ENCODE peak calls at places on chromosomes 11 and 22, in eight cellular contexts. W is activated CD8-positive, alpha-beta memory T cell treated with anti-CD3 and anti-CD28 coated beads for 24 hours; J is activated CD4-positive, alpha-beta T cell treated with anti-CD3 and anti-CD28 coated beads for 48 hours; L is left cardiac atrium; P is AG10803; T is MM.1S; V is NCI-H345; Q is endothelial cell. A is an unnamed sample.

GRCh38 chr22:24992946-24993345 is 40.4 kb downstream of the KIAA1671 start:
- DNase-seq in W (no peak), L (no peak), T (no peak), V (no peak), Q (no peak), P (no peak), J (no peak), A (no peak)

GRCh38 chr11:129643031-129643721 is 172.5 kb upstream of the TMEM45B start:
- DNase-seq in P (peak), T (no peak), Q (no peak), L (no peak), W (no peak), V (no peak), J (peak), A (peak)

GRCh38 chr22:43636086-43636485 is 176.0 kb downstream of the EFCAB6 start:
- DNase-seq in W (no peak), V (no peak), Q (no peak), P (no peak), T (no peak), J (no peak), L (no peak), A (no peak)

GRCh38 chr22:23780146-23780748 is 6.5 kb upstream of the SMARCB1 start:
- DNase-seq in Q (no peak), J (no peak), T (no peak), W (no peak), L (no peak), P (no peak), V (no peak), A (no peak)

GRCh38 chr11:126129681-126130671 is 67.3 kb upstream of the CDON start:
- DNase-seq in T (no peak), V (peak), P (no peak), Q (no peak), L (no peak), J (no peak), W (no peak), A (no peak)

GRCh38 chr22:17868771-17869170 is 94.5 kb upstream of the BID start:
- DNase-seq in J (no peak), L (no peak), P (no peak), V (no peak), Q (no peak), W (no peak), T (no peak), A (no peak)

GRCh38 chr22:30879398-30879797 is 89.2 kb downstream of the MORC2 start:
- DNase-seq in P (no peak), V (no peak), J (no peak), Q (no peak), W (no peak), T (no peak), L (no peak), A (no peak)

GRCh38 chr11:32016111-32016510 is 74.8 kb upstream of the RCN1 start:
- DNase-seq in W (no peak), J (no peak), T (no peak), L (no peak), P (no peak), V (no peak), Q (no peak), A (no peak)

GRCh38 chr22:36073476-36073875 is 44.9 kb upstream of the RBFOX2 start:
- DNase-seq in Q (no peak), L (no peak), J (no peak), V (no peak), T (no peak), P (peak), W (no peak), A (peak)

GRCh38 chr11:128629516-128630106 is 42.3 kb upstream of the ETS1 start:
- DNase-seq in W (no peak), Q (no peak), T (no peak), J (no peak), L (no peak), V (no peak), P (peak), A (no peak)

A was measured in astrocyte.